ENCODE peak calls at places on chromosomes 6 and 20, in four cellular contexts. X, H, K and R are unnamed samples.

GRCh38 chr6:81772741-81773140 is 20.3 kb upstream of the TENT5A start:
- DNase-seq in H (no peak), K (peak; percentile 66), X (no peak), R (no peak)

GRCh38 chr6:125753218-125753936 is 3.9 kb downstream of the HEY2 start:
- DNase-seq in X (no peak), K (peak; percentile 71), H (peak; percentile 31), R (no peak)

GRCh38 chr20:46027245-46027853 is 1.7 kb upstream of the SLC12A5 start:
- DNase-seq in K (peak; percentile 71), X (peak; percentile 30), H (peak; percentile 72), R (peak; percentile 77)

GRCh38 chr20:24912397-24913075 is 36.5 kb upstream of the CST7 start:
- DNase-seq in K (no peak), H (no peak), X (no peak), R (no peak)

GRCh38 chr20:18984238-18985200 is 170.9 kb downstream of the SCP2D1 start:
- DNase-seq in K (no peak), X (no peak), H (peak; percentile 66), R (peak; percentile 49)

GRCh38 chr20:53157443-53158408 is 185.6 kb downstream of the TSHZ2 start:
- DNase-seq in H (peak; percentile 73), X (peak; percentile 13), K (peak; percentile 65), R (peak; percentile 66)

GRCh38 chr6:99608059-99608885 is 1.6 kb downstream of the PRDM13 start:
- DNase-seq in X (no peak), K (no peak), H (no peak), R (peak; percentile 41)

GRCh38 chr6:141484726-141485125 is 648.0 kb upstream of the GJE1 start:
- DNase-seq in X (no peak), K (peak; percentile 40), H (no peak), R (no peak)

GRCh38 chr6:90816764-90817163 is 229.9 kb upstream of the MAP3K7 start:
- DNase-seq in H (no peak), X (no peak), K (no peak), R (no peak)

GRCh38 chr6:4943716-4944115 is 60.1 kb downstream of the RPP40 start:
- DNase-seq in X (no peak), H (no peak), K (peak; percentile 32), R (no peak)

GRCh38 chr20:11098888-11099287 is 425.1 kb upstream of the JAG1 start:
- DNase-seq in K (no peak), X (no peak), H (no peak), R (no peak)

GRCh38 chr6:79821859-79822258 is 125.5 kb downstream of the ELOVL4 start:
- DNase-seq in X (no peak), K (peak; percentile 49), H (no peak), R (no peak)

GRCh38 chr6:164286021-164286420 is 871.5 kb downstream of the QKI start:
- DNase-seq in X (no peak), H (peak; percentile 72), K (peak; percentile 4), R (no peak)

GRCh38 chr20:63830821-63831593 is at the start of gene ZBTB46:
- DNase-seq in K (peak; percentile 64), X (peak; percentile 62), H (peak; percentile 58), R (peak; percentile 100)

GRCh38 chr6:121823437-121823851 is 388.0 kb downstream of the GJA1 start:
- DNase-seq in X (no peak), H (no peak), K (peak; percentile 75), R (peak; percentile 11)

GRCh38 chr6:152378154-152378553 is 259.0 kb downstream of the SYNE1 start:
- DNase-seq in K (peak; percentile 54), H (no peak), X (no peak), R (no peak)

GRCh38 chr6:161372422-161372793 is 98.5 kb upstream of the AGPAT4 start:
- DNase-seq in H (no peak), K (no peak), X (no peak), R (no peak)

GRCh38 chr6:24321538-24322162 is 36.2 kb downstream of the DCDC2 start:
- DNase-seq in K (peak; percentile 27), X (no peak), H (no peak), R (no peak)

GRCh38 chr6:30219244-30219643 is 6.0 kb upstream of the TRIM26 start:
- DNase-seq in K (peak; percentile 75), X (peak; percentile 30), H (peak; percentile 55), R (peak; percentile 71)

GRCh38 chr6:69852706-69853105 is 13.7 kb upstream of the COL19A1 start:
- DNase-seq in H (no peak), X (no peak), K (no peak), R (no peak)

GRCh38 chr20:57308451-57309410 is 20.9 kb upstream of the SPO11 start:
- DNase-seq in H (no peak), X (no peak), K (no peak), R (no peak)

GRCh38 chr6:70423189-70424133 is 10.2 kb downstream of the FAM135A start:
- DNase-seq in K (no peak), H (no peak), X (no peak), R (no peak)

GRCh38 chr20:14888172-14888571 is 550.8 kb upstream of the FLRT3 start:
- DNase-seq in K (no peak), H (no peak), X (no peak), R (no peak)

GRCh38 chr6:54426995-54427394 is 118.8 kb downstream of the TINAG start:
- DNase-seq in X (no peak), K (no peak), H (no peak), R (no peak)

GRCh38 chr6:79277109-79277508 is 42.6 kb upstream of the HMGN3 start:
- DNase-seq in K (peak; percentile 41), H (no peak), X (no peak), R (no peak)

GRCh38 chr6:139743629-139744028 is 369.2 kb upstream of the CITED2 start:
- DNase-seq in K (peak; percentile 91), H (no peak), X (no peak), R (no peak)

GRCh38 chr6:15129872-15130271 is 116.0 kb upstream of the JARID2 start:
- DNase-seq in K (no peak), X (no peak), H (no peak), R (peak; percentile 47)
- H3K4me3 ChIP-seq in K (no peak overlapping the region), X (no peak overlapping the region), H (no peak overlapping the region), R (no peak overlapping the region)

GRCh38 chr6:29008089-29008488 is 3.0 kb upstream of the ZNF311 start:
- DNase-seq in K (no peak), X (no peak), H (no peak), R (no peak)

GRCh38 chr6:29011276-29011734 is 6.2 kb upstream of the ZNF311 start:
- DNase-seq in X (peak; percentile 38), H (peak; percentile 79), K (peak; percentile 74), R (peak; percentile 80)

GRCh38 chr6:29009358-29009757 is 4.2 kb upstream of the ZNF311 start:
- DNase-seq in H (no peak), K (no peak), X (no peak), R (no peak)

GRCh38 chr6:29005183-29005885 is at the start of gene ZNF311:
- DNase-seq in X (peak; percentile 63), K (peak; percentile 80), H (peak; percentile 82), R (peak; percentile 50)
- H3K4me3 ChIP-seq in X (peak within 1 kb of the TSS; percentile 68), K (peak within 1 kb of the TSS; percentile 70), H (peak within 1 kb of the TSS; percentile 61), R (peak within 1 kb of the TSS; percentile 47)

GRCh38 chr6:3229566-3230274 is 2.3 kb upstream of the TUBB2B start:
- DNase-seq in K (no peak), X (no peak), H (no peak), R (peak; percentile 71)

GRCh38 chr6:3228046-3228671 is 706 bp upstream of the TUBB2B start:
- DNase-seq in H (no peak), K (no peak), X (no peak), R (peak; percentile 86)

GRCh38 chr6:3228791-3229565 is 1.5 kb upstream of the TUBB2B start:
- DNase-seq in H (no peak), K (peak; percentile 39), X (no peak), R (peak; percentile 72)

GRCh38 chr6:3227363-3228045 is at the start of gene TUBB2B:
- DNase-seq in H (no peak), X (no peak), K (no peak), R (peak; percentile 98)

GRCh38 chr6:3226422-3227362 is 761 bp downstream of the TUBB2B start:
- DNase-seq in X (no peak), H (no peak), K (no peak), R (peak; percentile 84)
- H3K4me3 ChIP-seq in X (peak overlapping the region; percentile 53), H (no peak overlapping the region), K (peak overlapping the region; percentile 43), R (peak overlapping the region; percentile 100)

DNA sequence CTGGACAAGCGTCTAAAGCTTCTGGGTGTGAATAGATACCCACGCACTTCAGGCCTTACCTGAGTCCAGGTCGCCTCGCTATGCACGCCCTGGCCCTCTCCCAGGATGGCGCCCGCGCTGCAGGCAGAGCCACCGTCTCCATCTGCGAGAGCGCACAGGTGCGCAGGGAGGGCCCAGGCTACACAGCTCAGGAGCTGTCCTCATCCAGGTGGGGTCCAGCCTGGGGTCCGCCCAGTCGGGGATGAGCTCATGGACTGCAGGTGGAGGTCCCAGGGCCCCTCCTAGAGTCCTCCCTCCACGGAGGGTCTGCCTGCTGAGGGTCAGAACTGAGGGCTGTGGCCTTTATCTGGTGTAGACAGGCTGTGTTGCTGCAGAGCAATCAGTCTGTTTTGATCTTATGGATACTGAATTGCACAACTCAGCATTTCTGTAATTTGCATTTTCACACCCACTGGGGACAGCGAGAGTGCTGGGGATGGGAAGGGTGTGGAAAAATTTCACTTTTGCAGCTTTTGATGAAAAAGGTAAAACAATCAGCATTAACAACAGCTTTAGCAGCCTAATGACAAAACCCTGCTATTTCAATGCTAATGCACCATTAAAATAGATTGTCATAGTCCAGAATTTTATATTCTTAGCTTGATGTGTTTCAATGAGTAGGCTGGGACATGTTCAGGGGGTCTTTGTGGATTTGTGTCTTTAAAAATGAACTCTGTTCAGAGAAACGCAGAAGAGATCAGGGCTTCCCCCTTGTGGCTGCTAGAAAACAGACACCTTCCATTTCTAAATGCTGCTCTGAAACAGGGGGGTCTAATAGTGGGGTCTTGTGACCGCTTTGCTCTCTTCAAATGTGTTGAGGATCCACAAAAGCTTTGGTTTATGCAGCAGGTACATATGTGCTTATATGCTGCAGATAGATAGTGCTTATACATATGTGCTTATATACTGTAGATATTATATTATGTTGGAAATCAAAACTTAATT is 77.8 kb upstream of the PHACTR3 start:
- DNase-seq in X (no peak), K (peak; percentile 34), H (no peak), R (peak; percentile 72)
- H3K4me3 ChIP-seq in X (no peak overlapping the region), K (no peak overlapping the region), H (no peak overlapping the region), R (no peak overlapping the region)

DNA sequence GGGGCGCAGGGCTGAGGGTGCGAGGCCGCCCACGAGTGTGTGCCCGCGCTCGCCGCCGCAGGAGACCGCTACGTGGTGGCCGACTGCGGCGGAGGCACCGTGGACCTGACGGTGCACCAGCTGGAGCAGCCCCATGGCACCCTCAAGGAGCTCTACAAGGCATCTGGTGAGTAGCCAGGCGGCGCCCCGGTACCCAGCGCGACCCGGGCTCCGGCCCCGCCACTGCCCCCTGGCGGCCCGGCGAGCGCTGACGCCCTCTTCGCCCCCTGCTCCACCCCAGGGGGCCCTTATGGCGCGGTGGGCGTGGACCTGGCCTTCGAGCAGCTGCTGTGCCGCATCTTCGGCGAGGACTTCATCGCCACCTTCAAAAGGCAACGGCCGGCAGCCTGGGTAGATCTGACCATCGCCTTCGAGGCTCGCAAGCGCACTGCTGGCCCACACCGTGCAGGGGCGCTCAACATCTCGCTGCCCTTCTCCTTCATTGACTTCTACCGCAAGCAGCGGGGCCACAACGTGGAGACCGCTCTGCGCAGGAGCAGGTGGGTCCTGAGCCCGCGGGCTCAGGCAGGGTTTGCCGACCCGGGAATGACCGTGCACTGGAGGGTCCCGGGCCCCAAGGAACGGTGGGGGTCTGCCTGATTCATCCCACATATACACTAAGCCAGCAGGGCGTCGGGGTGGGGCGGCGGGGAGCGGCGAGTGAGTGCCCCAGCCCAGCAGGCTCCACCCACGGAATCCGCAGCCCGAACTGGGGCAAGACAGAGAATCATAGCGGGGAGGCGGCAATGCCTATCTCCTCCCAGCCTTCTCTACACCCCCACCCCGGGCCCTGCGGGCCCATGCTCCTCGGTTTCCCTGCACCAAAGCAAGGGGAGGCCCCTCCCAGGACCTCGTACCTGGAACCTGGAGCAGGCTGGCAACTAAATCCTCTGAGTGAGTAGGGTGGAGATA is 17.5 kb downstream of the HSPA12B start:
- DNase-seq in X (no peak), H (peak; percentile 60), K (no peak), R (peak; percentile 99)
- H3K4me3 ChIP-seq in X (peak overlapping the region; percentile 18), H (peak overlapping the region; percentile 37), K (no peak overlapping the region), R (peak overlapping the region; percentile 46)

GRCh38 chr6:71887006-71887743 is 825 bp downstream of the RIMS1 start:
- DNase-seq in H (no peak), X (no peak), K (peak; percentile 1), R (peak; percentile 63)
- H3K4me3 ChIP-seq in H (peak overlapping the region; percentile 40), X (peak overlapping the region; percentile 49), K (peak overlapping the region; percentile 41), R (peak overlapping the region; percentile 55)